ENCODE peak calls at places on chromosomes 2 and 18, in nine cellular contexts. One of them, this sample, is unnamed.

GRCh38 chr2:231410293-231411004 is 14.9 kb downstream of the B3GNT7 start:
- DNase-seq in GM12865: no peak
- DNase-seq in activated CD4-positive, alpha-beta T cell treated with anti-CD3 and anti-CD28 coated beads, Interleukin-2, amount 50 U/mL, for 4 hours: no peak
- DNase-seq in stimulated activated CD4-positive, alpha-beta T cell treated with anti-CD3 and anti-CD28 coated beads, Interleukin-15, amount 100 ng/mL, for 24 hours: no peak
- DNase-seq in fibroblast of the aortic adventitia: no peak
- DNase-seq in M059J: no peak
- DNase-seq in stimulated activated naive CD4-positive, alpha-beta T cell treated with Interleukin-2 at 50 U/mL for 16 hours: no peak
- DNase-seq in activated CD8-positive, alpha-beta memory T cell treated with anti-CD3 and anti-CD28 coated beads for 48 hours: no peak
- DNase-seq in SK-MEL-5: no peak
- DNase-seq in this sample: no peak

GRCh38 chr2:200471324-200471848 is 38.5 kb downstream of the KCTD18 start:
- DNase-seq in stimulated activated CD4-positive, alpha-beta T cell treated with anti-CD3 and anti-CD28 coated beads, Interleukin-15, amount 100 ng/mL, for 24 hours: peak
- DNase-seq in activated CD4-positive, alpha-beta T cell treated with anti-CD3 and anti-CD28 coated beads, Interleukin-2, amount 50 U/mL, for 4 hours: peak
- DNase-seq in SK-MEL-5: peak
- DNase-seq in fibroblast of the aortic adventitia: no peak
- DNase-seq in GM12865: peak
- DNase-seq in stimulated activated naive CD4-positive, alpha-beta T cell treated with Interleukin-2 at 50 U/mL for 16 hours: peak
- DNase-seq in activated CD8-positive, alpha-beta memory T cell treated with anti-CD3 and anti-CD28 coated beads for 48 hours: no peak
- DNase-seq in M059J: peak
- DNase-seq in this sample: peak

GRCh38 chr2:224163573-224164307 is 124.7 kb upstream of the SERPINE2 start:
- DNase-seq in activated CD8-positive, alpha-beta memory T cell treated with anti-CD3 and anti-CD28 coated beads for 48 hours: no peak
- DNase-seq in stimulated activated CD4-positive, alpha-beta T cell treated with anti-CD3 and anti-CD28 coated beads, Interleukin-15, amount 100 ng/mL, for 24 hours: no peak
- DNase-seq in activated CD4-positive, alpha-beta T cell treated with anti-CD3 and anti-CD28 coated beads, Interleukin-2, amount 50 U/mL, for 4 hours: no peak
- DNase-seq in fibroblast of the aortic adventitia: peak
- DNase-seq in SK-MEL-5: no peak
- DNase-seq in GM12865: no peak
- DNase-seq in M059J: peak
- DNase-seq in stimulated activated naive CD4-positive, alpha-beta T cell treated with Interleukin-2 at 50 U/mL for 16 hours: no peak
- DNase-seq in this sample: no peak

GRCh38 chr2:241871538-241872312 is 2.2 kb downstream of the RTP5 start:
- DNase-seq in GM12865: no peak
- DNase-seq in M059J: no peak
- DNase-seq in activated CD8-positive, alpha-beta memory T cell treated with anti-CD3 and anti-CD28 coated beads for 48 hours: no peak
- DNase-seq in SK-MEL-5: no peak
- DNase-seq in stimulated activated CD4-positive, alpha-beta T cell treated with anti-CD3 and anti-CD28 coated beads, Interleukin-15, amount 100 ng/mL, for 24 hours: no peak
- DNase-seq in fibroblast of the aortic adventitia: no peak
- DNase-seq in activated CD4-positive, alpha-beta T cell treated with anti-CD3 and anti-CD28 coated beads, Interleukin-2, amount 50 U/mL, for 4 hours: no peak
- DNase-seq in stimulated activated naive CD4-positive, alpha-beta T cell treated with Interleukin-2 at 50 U/mL for 16 hours: no peak
- DNase-seq in this sample: no peak

GRCh38 chr2:63578767-63579166 is 9.5 kb downstream of the WDPCP start:
- DNase-seq in M059J: no peak
- DNase-seq in activated CD8-positive, alpha-beta memory T cell treated with anti-CD3 and anti-CD28 coated beads for 48 hours: no peak
- DNase-seq in GM12865: no peak
- DNase-seq in SK-MEL-5: no peak
- DNase-seq in stimulated activated naive CD4-positive, alpha-beta T cell treated with Interleukin-2 at 50 U/mL for 16 hours: no peak
- DNase-seq in stimulated activated CD4-positive, alpha-beta T cell treated with anti-CD3 and anti-CD28 coated beads, Interleukin-15, amount 100 ng/mL, for 24 hours: no peak
- DNase-seq in activated CD4-positive, alpha-beta T cell treated with anti-CD3 and anti-CD28 coated beads, Interleukin-2, amount 50 U/mL, for 4 hours: no peak
- DNase-seq in fibroblast of the aortic adventitia: no peak
- DNase-seq in this sample: no peak

GRCh38 chr2:19321946-19322345 is 36.5 kb downstream of the OSR1 start:
- DNase-seq in SK-MEL-5: no peak
- DNase-seq in stimulated activated CD4-positive, alpha-beta T cell treated with anti-CD3 and anti-CD28 coated beads, Interleukin-15, amount 100 ng/mL, for 24 hours: no peak
- DNase-seq in activated CD8-positive, alpha-beta memory T cell treated with anti-CD3 and anti-CD28 coated beads for 48 hours: no peak
- DNase-seq in fibroblast of the aortic adventitia: peak
- DNase-seq in stimulated activated naive CD4-positive, alpha-beta T cell treated with Interleukin-2 at 50 U/mL for 16 hours: no peak
- DNase-seq in GM12865: no peak
- DNase-seq in activated CD4-positive, alpha-beta T cell treated with anti-CD3 and anti-CD28 coated beads, Interleukin-2, amount 50 U/mL, for 4 hours: no peak
- DNase-seq in M059J: peak
- DNase-seq in this sample: no peak

GRCh38 chr18:7062236-7062635 is 55.4 kb downstream of the LAMA1 start:
- DNase-seq in activated CD8-positive, alpha-beta memory T cell treated with anti-CD3 and anti-CD28 coated beads for 48 hours: no peak
- DNase-seq in M059J: no peak
- DNase-seq in GM12865: no peak
- DNase-seq in stimulated activated naive CD4-positive, alpha-beta T cell treated with Interleukin-2 at 50 U/mL for 16 hours: no peak
- DNase-seq in activated CD4-positive, alpha-beta T cell treated with anti-CD3 and anti-CD28 coated beads, Interleukin-2, amount 50 U/mL, for 4 hours: no peak
- DNase-seq in SK-MEL-5: no peak
- DNase-seq in stimulated activated CD4-positive, alpha-beta T cell treated with anti-CD3 and anti-CD28 coated beads, Interleukin-15, amount 100 ng/mL, for 24 hours: no peak
- DNase-seq in fibroblast of the aortic adventitia: no peak
- DNase-seq in this sample: no peak

GRCh38 chr2:88116669-88117432 is 11.0 kb downstream of the FABP1 start:
- DNase-seq in activated CD8-positive, alpha-beta memory T cell treated with anti-CD3 and anti-CD28 coated beads for 48 hours: no peak
- DNase-seq in M059J: no peak
- DNase-seq in activated CD4-positive, alpha-beta T cell treated with anti-CD3 and anti-CD28 coated beads, Interleukin-2, amount 50 U/mL, for 4 hours: no peak
- DNase-seq in stimulated activated CD4-positive, alpha-beta T cell treated with anti-CD3 and anti-CD28 coated beads, Interleukin-15, amount 100 ng/mL, for 24 hours: no peak
- DNase-seq in fibroblast of the aortic adventitia: no peak
- DNase-seq in stimulated activated naive CD4-positive, alpha-beta T cell treated with Interleukin-2 at 50 U/mL for 16 hours: no peak
- DNase-seq in GM12865: no peak
- DNase-seq in SK-MEL-5: no peak
- DNase-seq in this sample: no peak

GRCh38 chr18:74459877-74460276 is 2.8 kb upstream of the DIPK1C start:
- DNase-seq in stimulated activated CD4-positive, alpha-beta T cell treated with anti-CD3 and anti-CD28 coated beads, Interleukin-15, amount 100 ng/mL, for 24 hours: no peak
- DNase-seq in activated CD4-positive, alpha-beta T cell treated with anti-CD3 and anti-CD28 coated beads, Interleukin-2, amount 50 U/mL, for 4 hours: no peak
- DNase-seq in SK-MEL-5: peak
- DNase-seq in GM12865: no peak
- DNase-seq in fibroblast of the aortic adventitia: no peak
- DNase-seq in activated CD8-positive, alpha-beta memory T cell treated with anti-CD3 and anti-CD28 coated beads for 48 hours: no peak
- DNase-seq in M059J: no peak
- DNase-seq in stimulated activated naive CD4-positive, alpha-beta T cell treated with Interleukin-2 at 50 U/mL for 16 hours: no peak
- DNase-seq in this sample: no peak

GRCh38 chr2:100409975-100410647 is 7.4 kb downstream of the CHST10 start:
- DNase-seq in stimulated activated CD4-positive, alpha-beta T cell treated with anti-CD3 and anti-CD28 coated beads, Interleukin-15, amount 100 ng/mL, for 24 hours: no peak
- DNase-seq in stimulated activated naive CD4-positive, alpha-beta T cell treated with Interleukin-2 at 50 U/mL for 16 hours: no peak
- DNase-seq in M059J: no peak
- DNase-seq in activated CD8-positive, alpha-beta memory T cell treated with anti-CD3 and anti-CD28 coated beads for 48 hours: no peak
- DNase-seq in fibroblast of the aortic adventitia: no peak
- DNase-seq in activated CD4-positive, alpha-beta T cell treated with anti-CD3 and anti-CD28 coated beads, Interleukin-2, amount 50 U/mL, for 4 hours: no peak
- DNase-seq in GM12865: no peak
- DNase-seq in SK-MEL-5: no peak
- DNase-seq in this sample: no peak

GRCh38 chr2:1686784-1687105 is 57.6 kb downstream of the PXDN start:
- DNase-seq in stimulated activated CD4-positive, alpha-beta T cell treated with anti-CD3 and anti-CD28 coated beads, Interleukin-15, amount 100 ng/mL, for 24 hours: no peak
- DNase-seq in M059J: peak
- DNase-seq in SK-MEL-5: no peak
- DNase-seq in GM12865: no peak
- DNase-seq in activated CD8-positive, alpha-beta memory T cell treated with anti-CD3 and anti-CD28 coated beads for 48 hours: no peak
- DNase-seq in stimulated activated naive CD4-positive, alpha-beta T cell treated with Interleukin-2 at 50 U/mL for 16 hours: no peak
- DNase-seq in fibroblast of the aortic adventitia: no peak
- DNase-seq in activated CD4-positive, alpha-beta T cell treated with anti-CD3 and anti-CD28 coated beads, Interleukin-2, amount 50 U/mL, for 4 hours: no peak
- DNase-seq in this sample: no peak

GRCh38 chr2:216539791-216540241 is 41.2 kb downstream of the RPL37A start:
- DNase-seq in SK-MEL-5: no peak
- DNase-seq in activated CD4-positive, alpha-beta T cell treated with anti-CD3 and anti-CD28 coated beads, Interleukin-2, amount 50 U/mL, for 4 hours: no peak
- DNase-seq in fibroblast of the aortic adventitia: no peak
- DNase-seq in GM12865: peak
- DNase-seq in stimulated activated naive CD4-positive, alpha-beta T cell treated with Interleukin-2 at 50 U/mL for 16 hours: no peak
- DNase-seq in M059J: peak
- DNase-seq in activated CD8-positive, alpha-beta memory T cell treated with anti-CD3 and anti-CD28 coated beads for 48 hours: no peak
- DNase-seq in stimulated activated CD4-positive, alpha-beta T cell treated with anti-CD3 and anti-CD28 coated beads, Interleukin-15, amount 100 ng/mL, for 24 hours: no peak
- DNase-seq in this sample: no peak

GRCh38 chr2:71455741-71456569 is 2.6 kb downstream of the DYSF start:
- DNase-seq in stimulated activated naive CD4-positive, alpha-beta T cell treated with Interleukin-2 at 50 U/mL for 16 hours: no peak
- DNase-seq in activated CD8-positive, alpha-beta memory T cell treated with anti-CD3 and anti-CD28 coated beads for 48 hours: no peak
- DNase-seq in GM12865: no peak
- DNase-seq in fibroblast of the aortic adventitia: no peak
- DNase-seq in SK-MEL-5: no peak
- DNase-seq in stimulated activated CD4-positive, alpha-beta T cell treated with anti-CD3 and anti-CD28 coated beads, Interleukin-15, amount 100 ng/mL, for 24 hours: no peak
- DNase-seq in activated CD4-positive, alpha-beta T cell treated with anti-CD3 and anti-CD28 coated beads, Interleukin-2, amount 50 U/mL, for 4 hours: no peak
- DNase-seq in M059J: peak
- DNase-seq in this sample: no peak

GRCh38 chr2:26462511-26463251 is 15.2 kb downstream of the OTOF start:
- DNase-seq in fibroblast of the aortic adventitia: peak
- DNase-seq in activated CD4-positive, alpha-beta T cell treated with anti-CD3 and anti-CD28 coated beads, Interleukin-2, amount 50 U/mL, for 4 hours: no peak
- DNase-seq in activated CD8-positive, alpha-beta memory T cell treated with anti-CD3 and anti-CD28 coated beads for 48 hours: no peak
- DNase-seq in GM12865: no peak
- DNase-seq in stimulated activated naive CD4-positive, alpha-beta T cell treated with Interleukin-2 at 50 U/mL for 16 hours: no peak
- DNase-seq in SK-MEL-5: peak
- DNase-seq in M059J: peak
- DNase-seq in stimulated activated CD4-positive, alpha-beta T cell treated with anti-CD3 and anti-CD28 coated beads, Interleukin-15, amount 100 ng/mL, for 24 hours: no peak
- DNase-seq in this sample: no peak

GRCh38 chr2:163045830-163046229 is 207.3 kb upstream of the KCNH7 start:
- DNase-seq in SK-MEL-5: no peak
- DNase-seq in stimulated activated naive CD4-positive, alpha-beta T cell treated with Interleukin-2 at 50 U/mL for 16 hours: no peak
- DNase-seq in M059J: no peak
- DNase-seq in activated CD4-positive, alpha-beta T cell treated with anti-CD3 and anti-CD28 coated beads, Interleukin-2, amount 50 U/mL, for 4 hours: no peak
- DNase-seq in GM12865: no peak
- DNase-seq in fibroblast of the aortic adventitia: no peak
- DNase-seq in activated CD8-positive, alpha-beta memory T cell treated with anti-CD3 and anti-CD28 coated beads for 48 hours: no peak
- DNase-seq in stimulated activated CD4-positive, alpha-beta T cell treated with anti-CD3 and anti-CD28 coated beads, Interleukin-15, amount 100 ng/mL, for 24 hours: no peak
- DNase-seq in this sample: no peak

GRCh38 chr18:54130177-54130576 is 94.3 kb downstream of the MBD2 start:
- DNase-seq in M059J: no peak
- DNase-seq in GM12865: no peak
- DNase-seq in activated CD8-positive, alpha-beta memory T cell treated with anti-CD3 and anti-CD28 coated beads for 48 hours: no peak
- DNase-seq in activated CD4-positive, alpha-beta T cell treated with anti-CD3 and anti-CD28 coated beads, Interleukin-2, amount 50 U/mL, for 4 hours: no peak
- DNase-seq in fibroblast of the aortic adventitia: no peak
- DNase-seq in stimulated activated naive CD4-positive, alpha-beta T cell treated with Interleukin-2 at 50 U/mL for 16 hours: no peak
- DNase-seq in stimulated activated CD4-positive, alpha-beta T cell treated with anti-CD3 and anti-CD28 coated beads, Interleukin-15, amount 100 ng/mL, for 24 hours: no peak
- DNase-seq in SK-MEL-5: no peak
- DNase-seq in this sample: no peak

GRCh38 chr2:85540131-85540587 is 1.2 kb downstream of the MAT2A start:
- DNase-seq in GM12865: no peak
- DNase-seq in stimulated activated CD4-positive, alpha-beta T cell treated with anti-CD3 and anti-CD28 coated beads, Interleukin-15, amount 100 ng/mL, for 24 hours: no peak
- DNase-seq in activated CD4-positive, alpha-beta T cell treated with anti-CD3 and anti-CD28 coated beads, Interleukin-2, amount 50 U/mL, for 4 hours: no peak
- DNase-seq in M059J: no peak
- DNase-seq in stimulated activated naive CD4-positive, alpha-beta T cell treated with Interleukin-2 at 50 U/mL for 16 hours: no peak
- DNase-seq in fibroblast of the aortic adventitia: peak
- DNase-seq in SK-MEL-5: peak
- DNase-seq in activated CD8-positive, alpha-beta memory T cell treated with anti-CD3 and anti-CD28 coated beads for 48 hours: no peak
- DNase-seq in this sample: no peak

GRCh38 chr2:108621087-108621559 is 86.9 kb downstream of the LIMS1 start:
- DNase-seq in stimulated activated CD4-positive, alpha-beta T cell treated with anti-CD3 and anti-CD28 coated beads, Interleukin-15, amount 100 ng/mL, for 24 hours: peak
- DNase-seq in SK-MEL-5: no peak
- DNase-seq in activated CD4-positive, alpha-beta T cell treated with anti-CD3 and anti-CD28 coated beads, Interleukin-2, amount 50 U/mL, for 4 hours: peak
- DNase-seq in activated CD8-positive, alpha-beta memory T cell treated with anti-CD3 and anti-CD28 coated beads for 48 hours: peak
- DNase-seq in GM12865: peak
- DNase-seq in M059J: peak
- DNase-seq in fibroblast of the aortic adventitia: no peak
- DNase-seq in stimulated activated naive CD4-positive, alpha-beta T cell treated with Interleukin-2 at 50 U/mL for 16 hours: peak
- DNase-seq in this sample: peak

GRCh38 chr2:74020717-74021406 is 36.2 kb downstream of the TET3 start:
- DNase-seq in activated CD4-positive, alpha-beta T cell treated with anti-CD3 and anti-CD28 coated beads, Interleukin-2, amount 50 U/mL, for 4 hours: no peak
- DNase-seq in SK-MEL-5: no peak
- DNase-seq in stimulated activated naive CD4-positive, alpha-beta T cell treated with Interleukin-2 at 50 U/mL for 16 hours: no peak
- DNase-seq in fibroblast of the aortic adventitia: no peak
- DNase-seq in M059J: no peak
- DNase-seq in stimulated activated CD4-positive, alpha-beta T cell treated with anti-CD3 and anti-CD28 coated beads, Interleukin-15, amount 100 ng/mL, for 24 hours: no peak
- DNase-seq in GM12865: peak
- DNase-seq in activated CD8-positive, alpha-beta memory T cell treated with anti-CD3 and anti-CD28 coated beads for 48 hours: no peak
- DNase-seq in this sample: no peak

GRCh38 chr18:8097399-8097798 is 511.8 kb upstream of the RAB12 start:
- DNase-seq in stimulated activated naive CD4-positive, alpha-beta T cell treated with Interleukin-2 at 50 U/mL for 16 hours: no peak
- DNase-seq in activated CD4-positive, alpha-beta T cell treated with anti-CD3 and anti-CD28 coated beads, Interleukin-2, amount 50 U/mL, for 4 hours: no peak
- DNase-seq in fibroblast of the aortic adventitia: no peak
- DNase-seq in SK-MEL-5: no peak
- DNase-seq in stimulated activated CD4-positive, alpha-beta T cell treated with anti-CD3 and anti-CD28 coated beads, Interleukin-15, amount 100 ng/mL, for 24 hours: no peak
- DNase-seq in M059J: no peak
- DNase-seq in GM12865: no peak
- DNase-seq in activated CD8-positive, alpha-beta memory T cell treated with anti-CD3 and anti-CD28 coated beads for 48 hours: no peak
- DNase-seq in this sample: no peak

GRCh38 chr2:162344617-162344950 is 652 bp downstream of the GCA start:
- DNase-seq in M059J: no peak
- DNase-seq in stimulated activated CD4-positive, alpha-beta T cell treated with anti-CD3 and anti-CD28 coated beads, Interleukin-15, amount 100 ng/mL, for 24 hours: no peak
- DNase-seq in stimulated activated naive CD4-positive, alpha-beta T cell treated with Interleukin-2 at 50 U/mL for 16 hours: no peak
- DNase-seq in GM12865: no peak
- DNase-seq in activated CD4-positive, alpha-beta T cell treated with anti-CD3 and anti-CD28 coated beads, Interleukin-2, amount 50 U/mL, for 4 hours: no peak
- DNase-seq in SK-MEL-5: no peak
- DNase-seq in fibroblast of the aortic adventitia: no peak
- DNase-seq in activated CD8-positive, alpha-beta memory T cell treated with anti-CD3 and anti-CD28 coated beads for 48 hours: no peak
- DNase-seq in this sample: no peak

GRCh38 chr2:27409321-27410073 is at the start of gene PPM1G:
- DNase-seq in stimulated activated CD4-positive, alpha-beta T cell treated with anti-CD3 and anti-CD28 coated beads, Interleukin-15, amount 100 ng/mL, for 24 hours: peak
- DNase-seq in fibroblast of the aortic adventitia: peak
- DNase-seq in stimulated activated naive CD4-positive, alpha-beta T cell treated with Interleukin-2 at 50 U/mL for 16 hours: peak
- DNase-seq in activated CD8-positive, alpha-beta memory T cell treated with anti-CD3 and anti-CD28 coated beads for 48 hours: peak
- DNase-seq in M059J: peak
- DNase-seq in activated CD4-positive, alpha-beta T cell treated with anti-CD3 and anti-CD28 coated beads, Interleukin-2, amount 50 U/mL, for 4 hours: peak
- DNase-seq in GM12865: peak
- DNase-seq in SK-MEL-5: peak
- DNase-seq in this sample: peak

GRCh38 chr18:55387139-55387984 is 200.6 kb downstream of the TCF4 start:
- DNase-seq in stimulated activated naive CD4-positive, alpha-beta T cell treated with Interleukin-2 at 50 U/mL for 16 hours: no peak
- DNase-seq in GM12865: no peak
- DNase-seq in stimulated activated CD4-positive, alpha-beta T cell treated with anti-CD3 and anti-CD28 coated beads, Interleukin-15, amount 100 ng/mL, for 24 hours: no peak
- DNase-seq in activated CD4-positive, alpha-beta T cell treated with anti-CD3 and anti-CD28 coated beads, Interleukin-2, amount 50 U/mL, for 4 hours: no peak
- DNase-seq in activated CD8-positive, alpha-beta memory T cell treated with anti-CD3 and anti-CD28 coated beads for 48 hours: no peak
- DNase-seq in fibroblast of the aortic adventitia: no peak
- DNase-seq in M059J: no peak
- DNase-seq in SK-MEL-5: no peak
- DNase-seq in this sample: no peak

GRCh38 chr2:171999125-171999524 is 628 bp upstream of the METAP1D start:
- DNase-seq in M059J: no peak
- DNase-seq in fibroblast of the aortic adventitia: no peak
- DNase-seq in activated CD8-positive, alpha-beta memory T cell treated with anti-CD3 and anti-CD28 coated beads for 48 hours: no peak
- DNase-seq in activated CD4-positive, alpha-beta T cell treated with anti-CD3 and anti-CD28 coated beads, Interleukin-2, amount 50 U/mL, for 4 hours: no peak
- DNase-seq in GM12865: no peak
- DNase-seq in SK-MEL-5: no peak
- DNase-seq in stimulated activated naive CD4-positive, alpha-beta T cell treated with Interleukin-2 at 50 U/mL for 16 hours: no peak
- DNase-seq in stimulated activated CD4-positive, alpha-beta T cell treated with anti-CD3 and anti-CD28 coated beads, Interleukin-15, amount 100 ng/mL, for 24 hours: no peak
- DNase-seq in this sample: no peak

GRCh38 chr2:235900631-235901030 is 267.6 kb downstream of the GBX2 start:
- DNase-seq in stimulated activated CD4-positive, alpha-beta T cell treated with anti-CD3 and anti-CD28 coated beads, Interleukin-15, amount 100 ng/mL, for 24 hours: no peak
- DNase-seq in activated CD8-positive, alpha-beta memory T cell treated with anti-CD3 and anti-CD28 coated beads for 48 hours: no peak
- DNase-seq in fibroblast of the aortic adventitia: no peak
- DNase-seq in SK-MEL-5: no peak
- DNase-seq in M059J: peak
- DNase-seq in activated CD4-positive, alpha-beta T cell treated with anti-CD3 and anti-CD28 coated beads, Interleukin-2, amount 50 U/mL, for 4 hours: no peak
- DNase-seq in stimulated activated naive CD4-positive, alpha-beta T cell treated with Interleukin-2 at 50 U/mL for 16 hours: no peak
- DNase-seq in GM12865: no peak
- DNase-seq in this sample: no peak

GRCh38 chr2:53460347-53460746 is 307.3 kb upstream of the CHAC2 start:
- DNase-seq in stimulated activated naive CD4-positive, alpha-beta T cell treated with Interleukin-2 at 50 U/mL for 16 hours: no peak
- DNase-seq in GM12865: no peak
- DNase-seq in stimulated activated CD4-positive, alpha-beta T cell treated with anti-CD3 and anti-CD28 coated beads, Interleukin-15, amount 100 ng/mL, for 24 hours: no peak
- DNase-seq in fibroblast of the aortic adventitia: no peak
- DNase-seq in activated CD8-positive, alpha-beta memory T cell treated with anti-CD3 and anti-CD28 coated beads for 48 hours: no peak
- DNase-seq in activated CD4-positive, alpha-beta T cell treated with anti-CD3 and anti-CD28 coated beads, Interleukin-2, amount 50 U/mL, for 4 hours: no peak
- DNase-seq in SK-MEL-5: peak
- DNase-seq in M059J: peak
- DNase-seq in this sample: no peak

GRCh38 chr18:36333418-36333817 is 35.9 kb downstream of the FHOD3 start:
- DNase-seq in GM12865: peak
- DNase-seq in activated CD8-positive, alpha-beta memory T cell treated with anti-CD3 and anti-CD28 coated beads for 48 hours: no peak
- DNase-seq in M059J: no peak
- DNase-seq in SK-MEL-5: no peak
- DNase-seq in stimulated activated naive CD4-positive, alpha-beta T cell treated with Interleukin-2 at 50 U/mL for 16 hours: no peak
- DNase-seq in fibroblast of the aortic adventitia: peak
- DNase-seq in activated CD4-positive, alpha-beta T cell treated with anti-CD3 and anti-CD28 coated beads, Interleukin-2, amount 50 U/mL, for 4 hours: no peak
- DNase-seq in stimulated activated CD4-positive, alpha-beta T cell treated with anti-CD3 and anti-CD28 coated beads, Interleukin-15, amount 100 ng/mL, for 24 hours: no peak
- DNase-seq in this sample: no peak

GRCh38 chr2:230873670-230874401 is 9.1 kb downstream of the ITM2C start:
- DNase-seq in M059J: no peak
- DNase-seq in SK-MEL-5: no peak
- DNase-seq in fibroblast of the aortic adventitia: no peak
- DNase-seq in stimulated activated naive CD4-positive, alpha-beta T cell treated with Interleukin-2 at 50 U/mL for 16 hours: no peak
- DNase-seq in activated CD4-positive, alpha-beta T cell treated with anti-CD3 and anti-CD28 coated beads, Interleukin-2, amount 50 U/mL, for 4 hours: no peak
- DNase-seq in stimulated activated CD4-positive, alpha-beta T cell treated with anti-CD3 and anti-CD28 coated beads, Interleukin-15, amount 100 ng/mL, for 24 hours: peak
- DNase-seq in activated CD8-positive, alpha-beta memory T cell treated with anti-CD3 and anti-CD28 coated beads for 48 hours: no peak
- DNase-seq in GM12865: peak
- DNase-seq in this sample: no peak

GRCh38 chr2:171317492-171318125 is 116.2 kb downstream of the METTL8 start:
- DNase-seq in stimulated activated CD4-positive, alpha-beta T cell treated with anti-CD3 and anti-CD28 coated beads, Interleukin-15, amount 100 ng/mL, for 24 hours: peak
- DNase-seq in activated CD8-positive, alpha-beta memory T cell treated with anti-CD3 and anti-CD28 coated beads for 48 hours: no peak
- DNase-seq in activated CD4-positive, alpha-beta T cell treated with anti-CD3 and anti-CD28 coated beads, Interleukin-2, amount 50 U/mL, for 4 hours: no peak
- DNase-seq in SK-MEL-5: no peak
- DNase-seq in GM12865: peak
- DNase-seq in stimulated activated naive CD4-positive, alpha-beta T cell treated with Interleukin-2 at 50 U/mL for 16 hours: peak
- DNase-seq in M059J: no peak
- DNase-seq in fibroblast of the aortic adventitia: no peak
- DNase-seq in this sample: no peak

GRCh38 chr2:28661589-28662001 is 90.0 kb upstream of the PPP1CB start:
- DNase-seq in stimulated activated naive CD4-positive, alpha-beta T cell treated with Interleukin-2 at 50 U/mL for 16 hours: no peak
- DNase-seq in activated CD4-positive, alpha-beta T cell treated with anti-CD3 and anti-CD28 coated beads, Interleukin-2, amount 50 U/mL, for 4 hours: no peak
- DNase-seq in M059J: peak
- DNase-seq in GM12865: no peak
- DNase-seq in stimulated activated CD4-positive, alpha-beta T cell treated with anti-CD3 and anti-CD28 coated beads, Interleukin-15, amount 100 ng/mL, for 24 hours: no peak
- DNase-seq in SK-MEL-5: no peak
- DNase-seq in activated CD8-positive, alpha-beta memory T cell treated with anti-CD3 and anti-CD28 coated beads for 48 hours: no peak
- DNase-seq in fibroblast of the aortic adventitia: peak
- DNase-seq in this sample: no peak

GRCh38 chr2:230868151-230868946 is 3.6 kb downstream of the ITM2C start:
- DNase-seq in fibroblast of the aortic adventitia: no peak
- DNase-seq in SK-MEL-5: no peak
- DNase-seq in stimulated activated CD4-positive, alpha-beta T cell treated with anti-CD3 and anti-CD28 coated beads, Interleukin-15, amount 100 ng/mL, for 24 hours: no peak
- DNase-seq in activated CD4-positive, alpha-beta T cell treated with anti-CD3 and anti-CD28 coated beads, Interleukin-2, amount 50 U/mL, for 4 hours: no peak
- DNase-seq in stimulated activated naive CD4-positive, alpha-beta T cell treated with Interleukin-2 at 50 U/mL for 16 hours: no peak
- DNase-seq in M059J: no peak
- DNase-seq in GM12865: no peak
- DNase-seq in activated CD8-positive, alpha-beta memory T cell treated with anti-CD3 and anti-CD28 coated beads for 48 hours: no peak
- DNase-seq in this sample: no peak